ENCODE peak calls at places on chromosomes 4 and X, in five cellular contexts. U is IMR-90, I is nucleus accumbens, A is HTR-8/SVneo, V is RWPE1. S is an unnamed sample.

GRCh38 chr4:143083811-143084472 is 100.8 kb upstream of the USP38 start:
- DNase-seq in A (no peak), I (no peak), V (no peak), U (no peak), S (no peak)

GRCh38 chr4:138861130-138861529 is 154.5 kb upstream of the NOCT start:
- DNase-seq in A (no peak), V (no peak), U (peak; percentile 62), I (no peak), S (peak; percentile 24)

GRCh38 chr4:53490965-53491622 is 100.2 kb downstream of the LNX1 start:
- DNase-seq in I (no peak), V (peak; percentile 61), A (peak; percentile 26), U (peak; percentile 93), S (peak; percentile 55)

GRCh38 chr4:37662861-37663390 is 23.2 kb downstream of the RELL1 start:
- DNase-seq in U (peak; percentile 13), V (no peak), A (no peak), I (no peak), S (peak; percentile 60)

GRCh38 chr4:15416357-15417327 is 11.2 kb upstream of the C1QTNF7 start:
- DNase-seq in V (no peak), I (no peak), A (no peak), U (no peak), S (no peak)

GRCh38 chr4:75895744-75896314 is 6.4 kb downstream of the PPEF2 start:
- DNase-seq in V (peak; percentile 20), U (peak; percentile 18), I (no peak), A (peak; percentile 19), S (peak; percentile 60)

GRCh38 chr4:1459664-1460511 is 53.6 kb upstream of the NKX1-1 start:
- DNase-seq in V (no peak), A (no peak), I (no peak), U (no peak), S (peak; percentile 55)

GRCh38 chr4:170497105-170497504 is 407.3 kb upstream of the AADAT start:
- DNase-seq in A (no peak), V (no peak), I (no peak), U (no peak), S (no peak)

GRCh38 chr4:140141196-140141845 is 12.7 kb downstream of the MAML3 start:
- DNase-seq in U (no peak), A (no peak), I (no peak), V (no peak), S (no peak)

GRCh38 chr4:51942833-51943215 is 77.3 kb downstream of the LRRC66 start:
- DNase-seq in V (no peak), I (no peak), A (no peak), U (no peak), S (no peak)

GRCh38 chr4:108774809-108775530 is 12.1 kb upstream of the ETNPPL start:
- DNase-seq in V (no peak), U (no peak), A (no peak), I (peak; percentile 22), S (no peak)

GRCh38 chrX:10608099-10608498 is 12.3 kb downstream of the MID1 start:
- DNase-seq in A (no peak), U (peak; percentile 90), I (no peak), V (no peak), S (no peak)

GRCh38 chr4:129264008-129264657 is 168.2 kb downstream of the C4orf33 start:
- DNase-seq in V (no peak), U (no peak), A (no peak), I (no peak), S (no peak)

GRCh38 chr4:24105183-24106039 is 215.6 kb upstream of the PPARGC1A start:
- DNase-seq in U (peak; percentile 99), V (peak; percentile 57), I (no peak), A (peak; percentile 25), S (no peak)

GRCh38 chr4:40046311-40046980 is 10.2 kb upstream of the N4BP2 start:
- DNase-seq in A (peak; percentile 51), U (peak; percentile 64), I (no peak), V (no peak), S (no peak)

GRCh38 chrX:136847874-136848273 is 32.7 kb downstream of the RBMX start:
- DNase-seq in U (peak; percentile 73), V (no peak), A (no peak), I (no peak), S (no peak)

GRCh38 chr4:152937280-152937534 is 1.1 kb downstream of the FHDC1 start:
- DNase-seq in V (no peak), A (no peak), I (no peak), U (no peak), S (no peak)

GRCh38 chrX:125005863-125006262 is 313.8 kb upstream of the TEX13C start:
- DNase-seq in A (no peak), U (no peak), I (no peak), V (no peak), S (peak; percentile 30)

GRCh38 chr4:5979981-5980380 is 38.2 kb downstream of the C4orf50 start:
- DNase-seq in U (no peak), A (no peak), I (no peak), V (peak; percentile 9), S (peak; percentile 94)

GRCh38 chr4:116688536-116688935 is 396.8 kb downstream of the TRAM1L1 start:
- DNase-seq in U (no peak), V (no peak), I (no peak), A (no peak), S (no peak)

S was measured in endodermal cell.